ENCODE peak calls at places on chromosomes 2 and 18, in seven cellular contexts. L is lower leg skin; H is epithelial cell of esophagus; M is activated CD8-positive, alpha-beta memory T cell treated with anti-CD3 and anti-CD28 coated beads for 48 hours; O is Right ventricle myocardium superior; C is Karpas-422; R is amygdala. W is an unnamed sample.

GRCh38 chr18:24426398-24427294 is at the start of gene IMPACT:
- DNase-seq in R (peak; percentile 62), L (peak; percentile 49), O (peak; percentile 91), M (peak; percentile 53), C (peak; percentile 91), H (peak; percentile 80), W (peak; percentile 92)

GRCh38 chr18:48813833-48814489 is 136.8 kb downstream of the SMAD7 start:
- DNase-seq in O (no peak), H (no peak), R (no peak), M (no peak), L (peak; percentile 57), C (no peak), W (no peak)

GRCh38 chr2:190270298-190270697 is 49.3 kb downstream of the HIBCH start:
- DNase-seq in C (no peak), O (no peak), R (no peak), L (no peak), M (no peak), H (peak; percentile 12), W (no peak)

GRCh38 chr2:45242161-45242741 is 233.0 kb upstream of the SIX2 start:
- DNase-seq in R (no peak), C (no peak), L (peak; percentile 24), H (peak; percentile 32), O (no peak), M (no peak), W (peak; percentile 1)

GRCh38 chr2:171154348-171154747 is 6.3 kb downstream of the TLK1 start:
- DNase-seq in R (no peak), H (no peak), M (no peak), L (no peak), O (no peak), C (no peak), W (no peak)

GRCh38 chr18:35117951-35118411 is 76.8 kb downstream of the MAPRE2 start:
- DNase-seq in M (no peak), R (no peak), O (no peak), C (no peak), L (no peak), H (no peak), W (no peak)

GRCh38 chr2:190357596-190357995 is 14.2 kb downstream of the INPP1 start:
- DNase-seq in O (no peak), H (no peak), L (no peak), R (no peak), M (no peak), C (no peak), W (no peak)

GRCh38 chr18:55275042-55275897 is 312.7 kb downstream of the TCF4 start:
- DNase-seq in R (no peak), O (peak; percentile 45), C (peak; percentile 76), M (no peak), H (peak; percentile 23), L (no peak), W (peak; percentile 26)

GRCh38 chr2:96265349-96265839 is 403 bp downstream of the TMEM127 start:
- DNase-seq in M (no peak), O (no peak), L (peak; percentile 56), H (peak; percentile 53), C (peak; percentile 57), R (no peak), W (no peak)

GRCh38 chr2:86675611-86676015 is 44.5 kb upstream of the RMND5A start:
- DNase-seq in H (peak; percentile 59), R (no peak), L (no peak), M (no peak), O (no peak), C (peak; percentile 51), W (no peak)

GRCh38 chr2:101112772-101113157 is 38.4 kb downstream of the TBC1D8 start:
- DNase-seq in O (no peak), R (no peak), M (no peak), C (no peak), L (no peak), H (peak; percentile 45), W (no peak)

GRCh38 chr18:52340466-52341378 is 725 bp downstream of the DCC start:
- DNase-seq in H (no peak), L (no peak), C (no peak), M (no peak), O (peak; percentile 33), R (no peak), W (no peak)

GRCh38 chr2:120224735-120225548 is 1.7 kb upstream of the TMEM185B start:
- DNase-seq in C (no peak), H (no peak), M (no peak), O (no peak), R (no peak), L (no peak), W (no peak)

GRCh38 chr18:79692886-79693285 is 13.3 kb downstream of the CTDP1 start:
- DNase-seq in H (no peak), R (no peak), O (no peak), C (no peak), L (no peak), M (no peak), W (no peak)

GRCh38 chr2:75559633-75560021 is 1.1 kb downstream of the EVA1A start:
- DNase-seq in R (no peak), H (no peak), L (no peak), O (no peak), C (no peak), M (no peak), W (no peak)

GRCh38 chr2:56182420-56182819 is 1.4 kb upstream of the CCDC85A start:
- DNase-seq in H (no peak), C (no peak), L (no peak), O (no peak), M (no peak), R (no peak), W (no peak)

GRCh38 chr2:25201265-25201664 is 32.9 kb upstream of the POMC start:
- DNase-seq in R (no peak), M (no peak), L (no peak), H (no peak), O (no peak), C (no peak), W (no peak)

GRCh38 chr18:11818486-11819203 is 32.6 kb upstream of the CHMP1B start:
- DNase-seq in L (no peak), H (no peak), C (no peak), O (no peak), R (no peak), M (no peak), W (no peak)

GRCh38 chr2:51990684-51991083 is 958.8 kb upstream of the NRXN1 start:
- DNase-seq in L (no peak), R (no peak), O (no peak), H (no peak), M (no peak), C (no peak), W (no peak)

GRCh38 chr2:46493241-46493970 is 14.0 kb downstream of the TMEM247 start:
- DNase-seq in H (peak; percentile 76), M (no peak), C (no peak), L (no peak), O (no peak), R (no peak), W (no peak)

GRCh38 chr2:74544634-74545033 is 9.1 kb downstream of the LOXL3 start:
- DNase-seq in L (no peak), R (no peak), C (peak; percentile 75), H (peak; percentile 46), O (no peak), M (no peak), W (no peak)

GRCh38 chr2:119760237-119760807 is 600 bp downstream of the PTPN4 start:
- DNase-seq in H (peak; percentile 51), O (peak; percentile 68), L (no peak), M (no peak), R (no peak), C (peak; percentile 69), W (no peak)

W was measured in RKO.